ENCODE peak calls at places on chromosomes 7 and 10, in six cellular contexts. P is uterus, W is stomach, X is IMR-90, L is lung, G is pancreas. K is an unnamed sample. For H3K4me1 and H3K27me3, the result is how much of the 10 kb centered on the place peaks cover.

GRCh38 chr10:100148353-100149211 is 37.2 kb downstream of the ERLIN1 start:
- DNase-seq in W (no peak), X (peak), G (no peak), L (no peak), P (no peak), K (peak)

GRCh38 chr7:107854989-107855388 is 36.0 kb upstream of the DLD start:
- DNase-seq in G (no peak), L (no peak), W (no peak), X (peak), P (no peak), K (no peak)

GRCh38 chr7:80736371-80736770 is 97.9 kb downstream of the CD36 start:
- DNase-seq in X (peak), W (no peak), G (no peak), L (no peak), P (no peak), K (no peak)

GRCh38 chr10:132021504-132022143 is 39.9 kb upstream of the BNIP3 start:
- DNase-seq in L (no peak), G (no peak), W (no peak), P (no peak), X (no peak), K (no peak)

GRCh38 chr7:20784311-20785210 is 2.1 kb downstream of the SP8 start:
- DNase-seq in X (no peak), L (no peak), G (no peak), P (no peak), W (no peak), K (no peak)

GRCh38 chr10:116771101-116771705 is 28.8 kb upstream of the HSPA12A start:
- DNase-seq in G (no peak), X (peak), L (peak), P (peak), W (peak), K (no peak)

GRCh38 chr10:87864497-87865059 is 1.2 kb downstream of the PTEN start:
- DNase-seq in G (no peak), L (no peak), W (no peak), X (no peak), P (no peak), K (no peak)

GRCh38 chr7:101733713-101734475 is 83.5 kb upstream of the CUX1 start:
- DNase-seq in P (peak), L (peak), W (peak), G (peak), X (peak), K (peak)

GRCh38 chr10:113712024-113712423 is 32.3 kb downstream of the CASP7 start:
- DNase-seq in G (no peak), P (no peak), X (no peak), L (no peak), W (no peak), K (no peak)

GRCh38 chr10:124308351-124308645 is 110.4 kb downstream of the OAT start:
- DNase-seq in P (no peak), G (no peak), W (no peak), L (no peak), X (no peak), K (no peak)

GRCh38 chr10:116263870-116264269 is 9.1 kb downstream of the GFRA1 start:
- DNase-seq in P (no peak), L (no peak), W (no peak), X (peak), G (no peak), K (no peak)

GRCh38 chr10:68249297-68249696 is 17.4 kb upstream of the ATOH7 start:
- DNase-seq in W (no peak), L (no peak), X (no peak), G (no peak), P (no peak), K (no peak)

GRCh38 chr7:111174476-111174875 is 83.5 kb downstream of the LRRN3 start:
- DNase-seq in X (no peak), L (no peak), P (no peak), W (no peak), G (no peak), K (no peak)

GRCh38 chr10:44209806-44210205 is 175.1 kb downstream of the CXCL12 start:
- DNase-seq in W (no peak), X (no peak), P (no peak), L (no peak), G (no peak), K (no peak)

GRCh38 chr10:16986406-16987128 is 143.0 kb downstream of the CUBN start:
- DNase-seq in X (peak), G (no peak), P (no peak), W (no peak), L (no peak), K (no peak)

GRCh38 chr7:1646957-1647891 is 22.9 kb upstream of the ELFN1 start:
- DNase-seq in L (no peak), G (no peak), W (no peak), X (no peak), P (peak), K (peak)

GRCh38 chr10:73601486-73601921 is 10.4 kb upstream of the USP54 start:
- DNase-seq in L (peak), G (peak), P (no peak), W (peak), X (peak), K (no peak)

GRCh38 chr10:28365840-28366239 is 63.0 kb upstream of the MPP7 start:
- DNase-seq in W (no peak), L (no peak), X (no peak), P (no peak), G (no peak), K (no peak)

GRCh38 chr7:293681-294439 is 3.9 kb downstream of the FOXL3 start:
- DNase-seq in L (no peak), P (no peak), W (no peak), X (no peak), G (no peak), K (no peak)

GRCh38 chr7:73685311-73685710 is 1.9 kb downstream of the BUD23 start:
- DNase-seq in L (no peak), W (no peak), X (no peak), P (no peak), G (no peak), K (no peak)

GRCh38 chr10:108039821-108040584 is 875.5 kb upstream of the SORCS1 start:
- DNase-seq in W (no peak), L (no peak), X (no peak), P (no peak), G (no peak), K (no peak)

GRCh38 chr7:14542624-14543023 is 359.9 kb downstream of the DGKB start:
- DNase-seq in P (no peak), W (no peak), L (no peak), G (no peak), X (no peak), K (no peak)

GRCh38 chr7:82672078-82672477 is 228.5 kb upstream of the CACNA2D1 start:
- DNase-seq in W (no peak), G (no peak), L (no peak), X (peak), P (no peak), K (no peak)
- H3K4me1 ChIP-seq in W (under half), G (under half), L (under half), X (under half), P (under half), K (under half)

GRCh38 chr10:97869091-97870042 is 19.7 kb downstream of the GOLGA7B start:
- DNase-seq in W (peak), P (peak), X (peak), G (peak), L (peak), K (peak)
- TF ChIP-seq CTCF in W (peak), P (peak), X (peak), G (peak), L (peak), K (peak)

GRCh38 chr7:155824195-155824915 is 12.1 kb upstream of the SHH start:
- DNase-seq in L (peak), G (no peak), W (peak), X (peak), P (no peak), K (no peak)

GRCh38 chr7:155819186-155819585 is 6.9 kb upstream of the SHH start:
- DNase-seq in W (no peak), X (no peak), P (no peak), G (no peak), L (no peak), K (no peak)

GRCh38 chr7:155820788-155821187 is 8.5 kb upstream of the SHH start:
- DNase-seq in X (no peak), W (no peak), G (no peak), P (no peak), L (no peak), K (no peak)

GRCh38 chr7:155820246-155820645 is 8.0 kb upstream of the SHH start:
- DNase-seq in X (no peak), W (no peak), P (no peak), L (no peak), G (no peak), K (no peak)

GRCh38 chr7:155821851-155822250 is 9.6 kb upstream of the SHH start:
- DNase-seq in P (no peak), W (no peak), G (no peak), L (no peak), X (no peak), K (no peak)
- H3K27me3 ChIP-seq in P (under half), W (under half), G (under half), L (under half), X (under half), K (under half)

GRCh38 chr7:36117201-36117840 is 35.7 kb upstream of the EEPD1 start:
- DNase-seq in G (no peak), W (no peak), X (no peak), L (no peak), P (no peak), K (no peak)
- H3K4me1 ChIP-seq in G (under half), W (half or more), X (under half), L (under half), P (under half), K (under half)

GRCh38 chr10:112435013-112435619 is 11.6 kb downstream of the ZDHHC6 start:
- DNase-seq in G (no peak), X (peak), W (no peak), P (no peak), L (no peak), K (no peak)
- TF ChIP-seq CTCF in G (peak), X (peak), W (peak), P (no peak), L (peak), K (peak)

K was measured in BE2C.